ENCODE peak calls at places on chromosomes 16 and 17, in eight cellular contexts. M, N, B, D, H, Z, S and I are unnamed samples.

GRCh38 chr16:72357860-72358259 is 185.9 kb upstream of the PMFBP1 start:
- DNase-seq in M (no peak), N (no peak), B (no peak), D (no peak), H (no peak), Z (no peak), S (no peak), I (no peak)

GRCh38 chr17:81026266-81027036 is 8.5 kb upstream of the BAIAP2 start:
- DNase-seq in M (peak), N (no peak), B (no peak), D (no peak), H (no peak), Z (no peak), S (no peak), I (no peak)

GRCh38 chr17:15649861-15650391 is 30.4 kb upstream of the FBXW10B start:
- DNase-seq in M (peak), N (peak), B (no peak), D (no peak), H (peak), Z (no peak), S (no peak), I (peak)

GRCh38 chr16:68416057-68417046 is 32.0 kb downstream of the SMPD3 start:
- DNase-seq in M (peak), N (no peak), B (no peak), D (no peak), H (no peak), Z (no peak), S (peak), I (no peak)

GRCh38 chr17:44069974-44070454 is 521 bp upstream of the G6PC3 start:
- DNase-seq in M (no peak), N (no peak), B (peak), D (no peak), H (peak), Z (no peak), S (no peak), I (no peak)

GRCh38 chr17:82767041-82767754 is 15.3 kb downstream of the TBCD start:
- DNase-seq in M (no peak), N (no peak), B (peak), D (peak), H (peak), Z (peak), S (peak), I (no peak)

GRCh38 chr17:33974276-33974675 is 280.8 kb upstream of the CCL2 start:
- DNase-seq in M (no peak), N (no peak), B (no peak), D (no peak), H (no peak), Z (no peak), S (no peak), I (no peak)

GRCh38 chr16:67934306-67935095 is 2.1 kb downstream of the PSMB10 start:
- DNase-seq in M (peak), N (no peak), B (no peak), D (no peak), H (no peak), Z (no peak), S (peak), I (peak)

GRCh38 chr16:85988723-85989313 is 89.9 kb downstream of the IRF8 start:
- DNase-seq in M (no peak), N (no peak), B (peak), D (no peak), H (no peak), Z (no peak), S (no peak), I (peak)

GRCh38 chr16:20875358-20875656 is 24.9 kb downstream of the DCUN1D3 start:
- DNase-seq in M (no peak), N (no peak), B (peak), D (no peak), H (no peak), Z (no peak), S (no peak), I (no peak)

GRCh38 chr17:10198509-10199249 is at the start of gene GAS7:
- DNase-seq in M (peak), N (no peak), B (no peak), D (peak), H (no peak), Z (peak), S (no peak), I (no peak)

GRCh38 chr16:17173134-17173729 is 297.5 kb downstream of the XYLT1 start:
- DNase-seq in M (no peak), N (peak), B (peak), D (peak), H (peak), Z (no peak), S (no peak), I (no peak)

GRCh38 chr17:38719943-38720641 is 10.0 kb upstream of the CISD3 start:
- DNase-seq in M (peak), N (no peak), B (no peak), D (no peak), H (no peak), Z (no peak), S (no peak), I (no peak)

DNA sequence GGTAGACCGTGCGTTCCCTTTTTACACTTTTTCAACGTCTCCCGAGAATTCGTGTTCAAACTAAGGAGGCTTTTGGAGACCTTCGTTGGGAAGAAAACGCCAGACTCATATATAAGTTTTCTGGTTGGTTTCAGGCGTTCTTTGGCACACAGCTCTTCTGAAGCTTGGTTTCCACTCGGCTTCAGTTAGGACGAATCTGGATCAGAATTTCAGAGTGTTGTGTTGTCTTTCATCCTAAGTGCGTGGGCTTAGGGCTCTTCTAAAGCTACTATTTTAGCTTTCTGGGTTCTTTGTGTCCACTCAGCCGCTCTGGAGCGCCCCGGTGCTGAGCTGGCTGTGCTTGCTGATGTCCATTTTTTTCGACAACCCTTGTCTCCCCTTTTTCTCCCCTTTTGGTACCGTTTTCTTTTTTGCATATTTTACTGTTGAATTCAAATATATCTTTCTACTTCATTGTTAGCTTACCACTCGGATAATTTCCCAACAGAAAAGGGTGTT is 1.1 kb downstream of the SRRM2 start:
- DNase-seq in M (peak), N (no peak), B (peak), D (no peak), H (no peak), Z (peak), S (no peak), I (no peak)
- TF ChIP-seq CTCF in M (no peak), N (no peak), B (peak), D (no peak), H (no peak), Z (no peak), S (no peak), I (no peak)

DNA sequence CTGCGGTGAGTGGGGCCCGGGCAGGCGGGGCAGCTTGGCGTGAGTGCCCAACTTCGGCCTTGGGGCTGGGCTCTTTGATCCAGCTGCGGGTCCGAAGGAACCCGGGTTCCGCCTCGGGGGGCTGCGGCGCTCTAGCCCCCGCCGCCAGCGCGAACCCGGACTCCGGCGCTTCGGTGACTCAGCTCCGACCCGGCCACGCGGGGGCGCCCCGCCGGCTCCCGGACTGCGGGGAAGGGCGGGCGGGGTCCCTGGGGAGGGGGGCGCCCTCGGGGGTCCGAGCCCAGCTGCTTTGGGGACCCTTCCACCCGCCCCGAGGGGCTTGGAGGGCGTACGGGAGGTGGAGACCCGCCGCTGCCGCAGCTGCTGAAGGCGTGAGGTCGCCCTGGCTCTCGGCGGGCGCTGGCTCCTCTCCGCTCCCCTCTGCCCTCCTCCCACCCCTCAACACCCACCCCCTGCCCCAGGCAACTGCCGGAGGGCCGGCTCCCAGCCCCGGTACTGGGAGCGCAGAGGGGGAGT is 461 bp downstream of the CPNE2 start:
- DNase-seq in M (peak), N (peak), B (peak), D (no peak), H (peak), Z (peak), S (peak), I (peak)
- TF ChIP-seq CTCF in M (peak), N (peak), B (peak), D (peak), H (peak), Z (peak), S (peak), I (no peak)

GRCh38 chr17:58100506-58100905 is 17.3 kb downstream of the DYNLL2 start:
- DNase-seq in M (no peak), N (no peak), B (no peak), D (no peak), H (no peak), Z (no peak), S (no peak), I (no peak)

GRCh38 chr17:58092797-58093385 is 9.7 kb downstream of the DYNLL2 start:
- DNase-seq in M (no peak), N (no peak), B (no peak), D (no peak), H (peak), Z (no peak), S (no peak), I (no peak)

GRCh38 chr17:58097384-58098088 is 14.3 kb downstream of the DYNLL2 start:
- DNase-seq in M (no peak), N (no peak), B (no peak), D (no peak), H (no peak), Z (no peak), S (no peak), I (no peak)

GRCh38 chr17:58094118-58094517 is 10.9 kb downstream of the DYNLL2 start:
- DNase-seq in M (no peak), N (no peak), B (no peak), D (no peak), H (no peak), Z (no peak), S (no peak), I (no peak)

DNA sequence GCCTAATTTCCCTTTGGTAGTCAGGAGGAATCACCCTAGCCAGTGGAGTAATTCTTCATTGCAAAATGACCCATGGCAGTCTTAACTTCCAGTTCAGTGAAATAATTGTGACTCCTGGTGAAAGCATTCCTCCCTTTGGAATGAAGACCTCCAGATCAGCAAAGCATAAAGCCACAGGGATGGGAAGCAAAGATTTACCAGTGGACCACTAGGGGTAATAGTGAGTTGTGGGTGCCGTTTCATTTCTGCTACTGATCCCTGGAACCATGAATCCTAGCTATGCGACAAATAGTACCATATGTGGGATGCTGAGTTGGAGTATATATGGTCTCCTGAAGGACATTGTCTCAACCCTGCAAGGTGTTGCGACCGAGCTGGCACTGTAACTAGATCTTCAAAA is 13.7 kb downstream of the DYNLL2 start:
- DNase-seq in M (no peak), N (no peak), B (no peak), D (no peak), H (no peak), Z (no peak), S (no peak), I (no peak)
- TF ChIP-seq CTCF in M (no peak), N (no peak), B (peak), D (no peak), H (no peak), Z (no peak), S (no peak), I (no peak)

GRCh38 chr16:79210629-79211028 is 389.9 kb downstream of the MAF start:
- DNase-seq in M (no peak), N (no peak), B (no peak), D (no peak), H (no peak), Z (no peak), S (no peak), I (no peak)

GRCh38 chr16:79211581-79211980 is 389.0 kb downstream of the MAF start:
- DNase-seq in M (no peak), N (no peak), B (no peak), D (peak), H (no peak), Z (no peak), S (no peak), I (no peak)

GRCh38 chr16:79215289-79215688 is 385.2 kb downstream of the MAF start:
- DNase-seq in M (no peak), N (no peak), B (no peak), D (no peak), H (no peak), Z (no peak), S (no peak), I (no peak)

GRCh38 chr16:79212114-79212791 is 388.3 kb downstream of the MAF start:
- DNase-seq in M (no peak), N (no peak), B (no peak), D (no peak), H (no peak), Z (no peak), S (no peak), I (no peak)

DNA sequence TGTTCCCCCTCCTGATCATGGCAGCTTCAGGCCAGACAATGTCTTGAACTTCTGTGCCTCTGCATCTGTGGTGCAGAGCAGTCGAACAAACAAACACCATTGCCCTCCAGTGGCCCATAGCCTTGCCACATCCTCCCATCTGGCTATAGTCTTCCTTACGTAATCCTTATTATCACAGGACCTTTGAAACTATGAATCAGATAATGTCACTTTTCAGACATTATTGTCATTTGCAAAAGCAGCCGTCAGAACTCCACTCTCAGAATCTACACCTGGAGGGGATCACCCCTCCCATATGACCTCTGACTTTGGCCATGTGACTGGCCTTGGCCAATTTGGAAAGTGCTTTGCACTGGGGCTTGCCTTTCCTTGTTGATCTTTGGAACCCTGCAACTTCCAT is 387.3 kb downstream of the MAF start:
- DNase-seq in M (no peak), N (no peak), B (no peak), D (no peak), H (no peak), Z (no peak), S (no peak), I (no peak)
- TF ChIP-seq CTCF in M (no peak), N (no peak), B (no peak), D (peak), H (no peak), Z (no peak), S (no peak), I (no peak)

DNA sequence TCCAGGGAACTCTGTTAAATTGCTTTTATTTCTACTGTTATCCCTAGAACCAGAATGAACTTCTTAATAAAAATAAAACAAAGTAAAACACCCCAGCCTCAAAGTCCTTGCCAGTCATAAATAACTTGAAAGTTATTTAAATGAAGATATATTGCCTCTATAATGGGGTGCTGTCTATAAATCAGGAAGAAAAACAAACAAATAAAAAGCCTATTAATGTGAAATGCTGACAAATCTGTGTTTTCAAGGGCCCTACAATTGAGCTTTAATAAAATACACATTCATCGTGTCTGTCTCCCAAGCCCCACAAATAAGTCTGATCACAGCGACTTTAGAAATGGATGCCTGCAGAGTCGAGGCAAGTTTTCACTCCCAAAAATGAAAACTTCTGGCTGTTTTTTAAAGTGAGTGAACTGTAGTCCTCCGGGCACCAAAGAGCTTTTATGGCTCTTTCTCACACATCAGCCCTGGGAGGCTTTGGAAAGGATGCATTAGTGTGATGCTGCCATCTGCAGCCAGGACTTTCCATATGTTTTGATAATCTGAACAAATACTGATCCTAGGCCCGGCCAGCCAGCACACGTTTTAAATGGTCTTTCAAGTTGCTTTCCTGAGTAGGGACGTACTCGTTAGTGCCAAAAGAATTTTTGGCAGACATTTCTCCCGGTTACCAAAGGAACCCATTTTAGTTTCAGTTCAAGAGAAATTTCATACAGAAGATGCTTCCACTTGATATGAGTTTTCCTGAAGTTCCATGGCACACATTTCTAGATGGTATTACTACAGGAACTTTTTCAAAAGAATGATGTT is 16.3 kb downstream of the NACA2 start:
- DNase-seq in M (no peak), N (no peak), B (peak), D (peak), H (peak), Z (peak), S (no peak), I (no peak)
- TF ChIP-seq CTCF in M (no peak), N (peak), B (peak), D (no peak), H (peak), Z (peak), S (no peak), I (no peak)